ENCODE peak calls at places on chromosomes 6 and 20, in six cellular contexts. U is ascending aorta; A is stomach; X is CD8-positive, alpha-beta memory T cell; P is heart right ventricle; H is mammary epithelial cell. R is an unnamed sample.

GRCh38 chr20:3560162-3560561 is 89.3 kb downstream of the ATRN start:
- DNase-seq in U (no peak), P (no peak), X (no peak), A (no peak), H (no peak), R (no peak)

GRCh38 chr6:24227556-24227955 is 101.5 kb downstream of the NRSN1 start:
- DNase-seq in X (no peak), A (no peak), U (no peak), P (no peak), H (no peak), R (no peak)

GRCh38 chr6:168385858-168386735 is 54.9 kb upstream of the SMOC2 start:
- DNase-seq in P (no peak), H (no peak), U (no peak), X (no peak), A (peak; percentile 63), R (peak; percentile 56)

GRCh38 chr20:33370296-33370695 is 31.0 kb downstream of the CDK5RAP1 start:
- DNase-seq in H (no peak), A (peak; percentile 29), P (no peak), U (no peak), X (peak; percentile 58), R (no peak)

GRCh38 chr6:42693725-42694323 is 28.6 kb downstream of the PRPH2 start:
- DNase-seq in H (no peak), P (no peak), U (no peak), A (no peak), X (no peak), R (no peak)

GRCh38 chr6:118565317-118565960 is 17.3 kb downstream of the PLN start:
- DNase-seq in P (no peak), X (no peak), A (no peak), H (peak; percentile 54), U (no peak), R (no peak)

GRCh38 chr6:44030812-44031454 is 96.3 kb downstream of the MRPL14 start:
- DNase-seq in H (no peak), X (no peak), P (no peak), U (no peak), A (no peak), R (peak; percentile 19)

GRCh38 chr20:63734111-63734945 is 2.1 kb upstream of the LIME1 start:
- DNase-seq in P (no peak), A (no peak), U (no peak), H (no peak), X (no peak), R (peak; percentile 69)

GRCh38 chr6:31193206-31193605 is 22.7 kb upstream of the POU5F1 start:
- DNase-seq in X (no peak), H (no peak), U (no peak), P (no peak), A (peak; percentile 24), R (no peak)

GRCh38 chr6:139468178-139468577 is 93.7 kb upstream of the CITED2 start:
- DNase-seq in X (no peak), A (no peak), U (no peak), H (peak; percentile 32), P (no peak), R (no peak)

GRCh38 chr20:10436053-10436699 is 1.1 kb downstream of the SLX4IP start:
- DNase-seq in X (no peak), A (no peak), H (no peak), P (no peak), U (no peak), R (no peak)

GRCh38 chr20:48359692-48360337 is 468.0 kb downstream of the PREX1 start:
- DNase-seq in A (no peak), U (no peak), X (no peak), H (no peak), P (no peak), R (no peak)

GRCh38 chr6:73610444-73611275 is 43.1 kb downstream of the SLC17A5 start:
- DNase-seq in X (no peak), H (peak; percentile 33), A (no peak), P (no peak), U (no peak), R (no peak)

GRCh38 chr6:110530671-110531070 is 54.3 kb upstream of the SLC22A16 start:
- DNase-seq in X (no peak), U (no peak), H (peak; percentile 80), A (no peak), P (no peak), R (no peak)

GRCh38 chr20:14860410-14860814 is 523.0 kb upstream of the FLRT3 start:
- DNase-seq in H (no peak), A (no peak), U (no peak), X (no peak), P (no peak), R (peak; percentile 31)

GRCh38 chr6:32943864-32944263 is 3.0 kb upstream of the HLA-DMB start:
- DNase-seq in X (no peak), A (no peak), U (no peak), P (no peak), H (no peak), R (no peak)
- H3K27ac ChIP-seq in X (no peak overlapping the region), A (no peak overlapping the region), U (no peak overlapping the region), P (peak overlapping the region; percentile 44), H (no peak overlapping the region), R (peak overlapping the region; percentile 51)

DNA sequence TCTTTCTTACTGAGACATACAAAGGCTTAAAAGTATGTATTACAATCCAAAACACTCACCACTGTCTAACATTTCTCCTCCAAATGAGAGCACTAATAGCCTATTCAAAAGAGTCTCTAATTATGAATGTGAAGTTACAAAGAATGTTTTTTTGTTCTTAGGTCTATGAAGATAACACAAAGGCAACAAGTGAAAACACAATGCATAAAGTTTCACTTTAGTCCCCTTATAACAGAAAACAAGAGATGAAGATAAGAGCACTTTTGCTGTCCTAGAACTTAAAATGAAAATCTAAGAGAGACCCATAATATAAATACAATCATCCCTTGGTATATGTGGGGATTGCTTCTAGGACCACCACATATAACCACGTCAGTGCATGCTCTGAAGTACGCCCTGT is 25.6 kb downstream of the ITCH start:
- DNase-seq in U (no peak), X (no peak), H (no peak), A (no peak), P (no peak), R (no peak)
- H3K27ac ChIP-seq in U (no peak overlapping the region), X (no peak overlapping the region), H (peak overlapping the region; percentile 7), A (no peak overlapping the region), P (no peak overlapping the region), R (no peak overlapping the region)

DNA sequence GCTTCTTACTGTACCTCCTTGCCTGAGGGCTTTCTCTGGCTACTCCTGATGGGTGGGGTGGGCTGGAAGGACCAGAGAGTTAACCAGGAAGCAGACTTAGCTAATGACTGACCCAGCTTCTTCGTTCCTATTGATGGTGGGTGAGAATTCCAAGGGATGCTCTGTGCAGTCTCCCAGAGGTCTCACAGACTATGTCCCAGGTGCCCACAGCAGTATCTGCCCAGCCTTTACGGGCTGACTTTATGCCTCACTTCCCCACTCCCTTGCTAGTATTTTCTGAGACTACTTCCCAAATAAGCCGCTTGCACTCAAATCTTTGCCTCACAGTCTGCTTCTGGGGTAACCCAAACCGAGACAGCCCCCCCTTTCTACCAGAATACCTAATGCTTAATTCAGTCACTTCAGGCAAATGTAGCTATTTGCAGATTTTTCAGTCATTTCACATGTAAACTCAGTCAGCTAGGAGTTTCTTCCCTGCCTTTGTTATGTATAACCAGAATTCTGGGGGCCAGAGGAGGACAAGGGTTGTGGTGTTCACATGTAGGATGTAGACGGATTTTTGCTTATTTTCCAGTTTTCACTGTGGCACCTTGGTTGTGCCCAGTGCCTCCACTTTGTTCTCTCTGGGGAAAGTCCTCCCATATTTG is 51.3 kb downstream of the PROKR2 start:
- DNase-seq in A (no peak), H (no peak), P (no peak), X (no peak), U (no peak), R (no peak)
- H3K27ac ChIP-seq in A (no peak overlapping the region), H (no peak overlapping the region), P (no peak overlapping the region), X (no peak overlapping the region), U (no peak overlapping the region), R (peak overlapping the region; percentile 33)

DNA sequence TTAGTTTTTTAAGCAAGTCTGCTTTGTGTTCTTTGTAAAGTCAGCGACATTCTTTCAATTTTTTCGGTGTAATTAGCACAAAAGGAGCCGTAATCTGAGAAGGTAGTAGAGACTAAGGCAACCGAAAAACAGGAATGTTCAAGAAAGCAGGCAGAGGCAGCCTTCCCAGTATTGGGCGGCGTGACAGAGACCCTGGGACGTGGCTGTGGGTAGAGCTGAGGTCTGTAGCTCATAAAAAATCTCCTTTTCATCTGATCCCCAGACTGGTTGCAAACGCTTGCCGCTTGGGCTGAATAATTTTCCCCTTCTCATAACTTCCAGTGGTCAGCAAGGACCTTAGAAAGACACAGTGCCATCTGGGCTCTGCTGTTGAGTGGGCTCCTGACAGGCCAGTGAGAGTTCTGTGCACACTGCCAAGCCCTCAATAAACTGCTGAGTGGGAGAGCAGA is 30.8 kb downstream of the GNAS start:
- DNase-seq in U (no peak), X (no peak), A (no peak), P (no peak), H (no peak), R (no peak)
- H3K27ac ChIP-seq in U (peak overlapping the region; percentile 42), X (no peak overlapping the region), A (no peak overlapping the region), P (no peak overlapping the region), H (no peak overlapping the region), R (no peak overlapping the region)

DNA sequence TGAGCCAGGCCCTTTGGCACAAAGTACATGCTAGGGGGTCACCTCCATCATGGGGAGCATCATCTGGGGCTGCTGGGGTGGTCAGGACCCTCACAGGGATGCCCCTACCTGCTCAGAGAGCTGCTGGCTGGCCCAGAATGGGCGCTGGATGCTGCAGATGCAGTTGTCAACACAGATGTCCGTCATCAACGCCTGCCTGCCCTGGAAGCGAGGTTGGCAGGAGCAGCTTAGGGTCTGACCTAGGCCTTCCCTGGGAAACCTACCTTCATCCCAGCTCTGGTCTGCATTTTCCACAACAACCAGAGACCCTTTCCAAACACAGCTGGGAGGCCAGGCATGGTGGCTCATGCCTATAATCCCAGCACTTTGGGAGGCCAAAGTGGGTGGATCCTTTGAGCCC is 88.0 kb downstream of the EDN3 start:
- DNase-seq in A (no peak), X (no peak), H (no peak), P (no peak), U (no peak), R (no peak)
- H3K27ac ChIP-seq in A (no peak overlapping the region), X (no peak overlapping the region), H (no peak overlapping the region), P (no peak overlapping the region), U (no peak overlapping the region), R (no peak overlapping the region)

GRCh38 chr6:136897071-136897470 is 25.0 kb upstream of the SLC35D3 start:
- DNase-seq in A (no peak), X (no peak), P (no peak), H (no peak), U (no peak), R (no peak)

GRCh38 chr6:136901212-136901784 is 20.8 kb upstream of the SLC35D3 start:
- DNase-seq in A (no peak), X (no peak), H (no peak), P (no peak), U (no peak), R (no peak)
- H3K27ac ChIP-seq in A (no peak overlapping the region), X (no peak overlapping the region), H (no peak overlapping the region), P (no peak overlapping the region), U (no peak overlapping the region), R (no peak overlapping the region)

R was measured in left lung.